ENCODE peak calls at places on chromosome 9, in eight cellular contexts. One of them, this sample, is unnamed.
A peak's percentile ranks its signal among the peaks of the same experiment; 100 is the strongest.

GRCh38 chr9:132242621-132243155 is 80.8 kb downstream of the NTNG2 start:
- DNase-seq in testis: no peak
- DNase-seq in stimulated activated CD4-positive, alpha-beta T cell treated with anti-CD3 and anti-CD28 coated beads, Interleukin-4, amount 100 ng/mL, for 4 hours: no peak
- DNase-seq in stimulated activated CD8-positive, alpha-beta memory T cell treated with anti-CD3 and anti-CD28 coated beads, Interleukin-15, amount 100 ng/mL, for 1 hour: no peak
- DNase-seq in fibroblast of mammary gland: no peak
- DNase-seq in WTC11: no peak
- DNase-seq in NCI-H82: peak; percentile 37
- DNase-seq in AG10803: no peak
- DNase-seq in this sample: peak; percentile 56

GRCh38 chr9:69324549-69325401 is at the start of gene ENTREP1:
- DNase-seq in fibroblast of mammary gland: peak; percentile 10
- DNase-seq in stimulated activated CD4-positive, alpha-beta T cell treated with anti-CD3 and anti-CD28 coated beads, Interleukin-4, amount 100 ng/mL, for 4 hours: no peak
- DNase-seq in NCI-H82: peak; percentile 42
- DNase-seq in testis: peak; percentile 53
- DNase-seq in stimulated activated CD8-positive, alpha-beta memory T cell treated with anti-CD3 and anti-CD28 coated beads, Interleukin-15, amount 100 ng/mL, for 1 hour: no peak
- DNase-seq in WTC11: peak; percentile 75
- DNase-seq in AG10803: peak; percentile 15
- DNase-seq in this sample: no peak

GRCh38 chr9:3012843-3013242 is 168.9 kb upstream of the PUM3 start:
- DNase-seq in AG10803: no peak
- DNase-seq in testis: no peak
- DNase-seq in WTC11: no peak
- DNase-seq in fibroblast of mammary gland: no peak
- DNase-seq in NCI-H82: no peak
- DNase-seq in stimulated activated CD4-positive, alpha-beta T cell treated with anti-CD3 and anti-CD28 coated beads, Interleukin-4, amount 100 ng/mL, for 4 hours: no peak
- DNase-seq in stimulated activated CD8-positive, alpha-beta memory T cell treated with anti-CD3 and anti-CD28 coated beads, Interleukin-15, amount 100 ng/mL, for 1 hour: no peak
- DNase-seq in this sample: no peak

GRCh38 chr9:5500441-5501235 is 9.7 kb upstream of the PDCD1LG2 start:
- DNase-seq in AG10803: peak; percentile 32
- DNase-seq in stimulated activated CD4-positive, alpha-beta T cell treated with anti-CD3 and anti-CD28 coated beads, Interleukin-4, amount 100 ng/mL, for 4 hours: no peak
- DNase-seq in fibroblast of mammary gland: peak; percentile 67
- DNase-seq in WTC11: no peak
- DNase-seq in NCI-H82: no peak
- DNase-seq in stimulated activated CD8-positive, alpha-beta memory T cell treated with anti-CD3 and anti-CD28 coated beads, Interleukin-15, amount 100 ng/mL, for 1 hour: no peak
- DNase-seq in testis: peak; percentile 89
- DNase-seq in this sample: no peak

GRCh38 chr9:69346596-69347390 is 21.8 kb downstream of the ENTREP1 start:
- DNase-seq in stimulated activated CD8-positive, alpha-beta memory T cell treated with anti-CD3 and anti-CD28 coated beads, Interleukin-15, amount 100 ng/mL, for 1 hour: no peak
- DNase-seq in fibroblast of mammary gland: no peak
- DNase-seq in WTC11: no peak
- DNase-seq in AG10803: no peak
- DNase-seq in NCI-H82: no peak
- DNase-seq in testis: no peak
- DNase-seq in stimulated activated CD4-positive, alpha-beta T cell treated with anti-CD3 and anti-CD28 coated beads, Interleukin-4, amount 100 ng/mL, for 4 hours: no peak
- DNase-seq in this sample: no peak

GRCh38 chr9:114588150-114588663 is 638 bp downstream of the ATP6V1G1 start:
- DNase-seq in AG10803: peak; percentile 78
- DNase-seq in stimulated activated CD8-positive, alpha-beta memory T cell treated with anti-CD3 and anti-CD28 coated beads, Interleukin-15, amount 100 ng/mL, for 1 hour: no peak
- DNase-seq in fibroblast of mammary gland: peak; percentile 57
- DNase-seq in NCI-H82: peak; percentile 9
- DNase-seq in WTC11: no peak
- DNase-seq in stimulated activated CD4-positive, alpha-beta T cell treated with anti-CD3 and anti-CD28 coated beads, Interleukin-4, amount 100 ng/mL, for 4 hours: no peak
- DNase-seq in testis: peak; percentile 22
- DNase-seq in this sample: no peak

GRCh38 chr9:14412778-14413177 is 98.8 kb upstream of the NFIB start:
- DNase-seq in WTC11: no peak
- DNase-seq in NCI-H82: no peak
- DNase-seq in stimulated activated CD8-positive, alpha-beta memory T cell treated with anti-CD3 and anti-CD28 coated beads, Interleukin-15, amount 100 ng/mL, for 1 hour: no peak
- DNase-seq in stimulated activated CD4-positive, alpha-beta T cell treated with anti-CD3 and anti-CD28 coated beads, Interleukin-4, amount 100 ng/mL, for 4 hours: no peak
- DNase-seq in testis: no peak
- DNase-seq in fibroblast of mammary gland: no peak
- DNase-seq in AG10803: no peak
- DNase-seq in this sample: no peak

GRCh38 chr9:113548221-113549041 is 84.9 kb downstream of the RGS3 start:
- DNase-seq in stimulated activated CD4-positive, alpha-beta T cell treated with anti-CD3 and anti-CD28 coated beads, Interleukin-4, amount 100 ng/mL, for 4 hours: peak; percentile 59
- DNase-seq in fibroblast of mammary gland: no peak
- DNase-seq in AG10803: peak; percentile 59
- DNase-seq in testis: peak; percentile 79
- DNase-seq in stimulated activated CD8-positive, alpha-beta memory T cell treated with anti-CD3 and anti-CD28 coated beads, Interleukin-15, amount 100 ng/mL, for 1 hour: no peak
- DNase-seq in NCI-H82: no peak
- DNase-seq in WTC11: no peak
- DNase-seq in this sample: peak; percentile 76

GRCh38 chr9:75039006-75039405 is 10.9 kb upstream of the CARNMT1 start:
- DNase-seq in stimulated activated CD4-positive, alpha-beta T cell treated with anti-CD3 and anti-CD28 coated beads, Interleukin-4, amount 100 ng/mL, for 4 hours: no peak
- DNase-seq in stimulated activated CD8-positive, alpha-beta memory T cell treated with anti-CD3 and anti-CD28 coated beads, Interleukin-15, amount 100 ng/mL, for 1 hour: no peak
- DNase-seq in NCI-H82: no peak
- DNase-seq in fibroblast of mammary gland: peak; percentile 95
- DNase-seq in AG10803: peak; percentile 90
- DNase-seq in testis: no peak
- DNase-seq in WTC11: no peak
- DNase-seq in this sample: no peak

GRCh38 chr9:114156658-114157421 is 1.5 kb downstream of the COL27A1 start:
- DNase-seq in testis: peak; percentile 87
- DNase-seq in stimulated activated CD4-positive, alpha-beta T cell treated with anti-CD3 and anti-CD28 coated beads, Interleukin-4, amount 100 ng/mL, for 4 hours: peak; percentile 50
- DNase-seq in stimulated activated CD8-positive, alpha-beta memory T cell treated with anti-CD3 and anti-CD28 coated beads, Interleukin-15, amount 100 ng/mL, for 1 hour: no peak
- DNase-seq in fibroblast of mammary gland: peak; percentile 80
- DNase-seq in AG10803: peak; percentile 88
- DNase-seq in WTC11: peak; percentile 53
- DNase-seq in NCI-H82: peak; percentile 63
- DNase-seq in this sample: no peak

GRCh38 chr9:124869986-124870560 is 8.1 kb downstream of the ARPC5L start:
- DNase-seq in WTC11: no peak
- DNase-seq in testis: peak; percentile 62
- DNase-seq in NCI-H82: peak; percentile 44
- DNase-seq in fibroblast of mammary gland: peak; percentile 50
- DNase-seq in AG10803: no peak
- DNase-seq in stimulated activated CD8-positive, alpha-beta memory T cell treated with anti-CD3 and anti-CD28 coated beads, Interleukin-15, amount 100 ng/mL, for 1 hour: peak; percentile 62
- DNase-seq in stimulated activated CD4-positive, alpha-beta T cell treated with anti-CD3 and anti-CD28 coated beads, Interleukin-4, amount 100 ng/mL, for 4 hours: peak; percentile 89
- DNase-seq in this sample: peak; percentile 94

GRCh38 chr9:68844623-68845612 is 139.9 kb downstream of the PIP5K1B start:
- DNase-seq in fibroblast of mammary gland: peak; percentile 9
- DNase-seq in NCI-H82: peak; percentile 60
- DNase-seq in WTC11: peak; percentile 65
- DNase-seq in stimulated activated CD4-positive, alpha-beta T cell treated with anti-CD3 and anti-CD28 coated beads, Interleukin-4, amount 100 ng/mL, for 4 hours: no peak
- DNase-seq in AG10803: peak; percentile 9
- DNase-seq in testis: peak; percentile 68
- DNase-seq in stimulated activated CD8-positive, alpha-beta memory T cell treated with anti-CD3 and anti-CD28 coated beads, Interleukin-15, amount 100 ng/mL, for 1 hour: no peak
- DNase-seq in this sample: no peak

GRCh38 chr9:89273528-89274279 is 37.3 kb upstream of the CKS2 start:
- DNase-seq in stimulated activated CD4-positive, alpha-beta T cell treated with anti-CD3 and anti-CD28 coated beads, Interleukin-4, amount 100 ng/mL, for 4 hours: no peak
- DNase-seq in fibroblast of mammary gland: no peak
- DNase-seq in AG10803: no peak
- DNase-seq in NCI-H82: no peak
- DNase-seq in WTC11: no peak
- DNase-seq in stimulated activated CD8-positive, alpha-beta memory T cell treated with anti-CD3 and anti-CD28 coated beads, Interleukin-15, amount 100 ng/mL, for 1 hour: no peak
- DNase-seq in testis: no peak
- DNase-seq in this sample: no peak

GRCh38 chr9:123419721-123420559 is 63.9 kb downstream of the CRB2 start:
- DNase-seq in WTC11: no peak
- DNase-seq in stimulated activated CD8-positive, alpha-beta memory T cell treated with anti-CD3 and anti-CD28 coated beads, Interleukin-15, amount 100 ng/mL, for 1 hour: no peak
- DNase-seq in NCI-H82: no peak
- DNase-seq in fibroblast of mammary gland: no peak
- DNase-seq in testis: no peak
- DNase-seq in stimulated activated CD4-positive, alpha-beta T cell treated with anti-CD3 and anti-CD28 coated beads, Interleukin-4, amount 100 ng/mL, for 4 hours: no peak
- DNase-seq in AG10803: no peak
- DNase-seq in this sample: no peak

GRCh38 chr9:122827759-122828090 is 663 bp downstream of the PDCL start:
- DNase-seq in WTC11: no peak
- DNase-seq in NCI-H82: peak; percentile 47
- DNase-seq in fibroblast of mammary gland: peak; percentile 25
- DNase-seq in AG10803: peak; percentile 48
- DNase-seq in stimulated activated CD4-positive, alpha-beta T cell treated with anti-CD3 and anti-CD28 coated beads, Interleukin-4, amount 100 ng/mL, for 4 hours: no peak
- DNase-seq in stimulated activated CD8-positive, alpha-beta memory T cell treated with anti-CD3 and anti-CD28 coated beads, Interleukin-15, amount 100 ng/mL, for 1 hour: no peak
- DNase-seq in testis: peak; percentile 31
- DNase-seq in this sample: no peak

GRCh38 chr9:96398582-96399334 is 15.2 kb upstream of the SLC35D2 start:
- DNase-seq in NCI-H82: no peak
- DNase-seq in AG10803: no peak
- DNase-seq in testis: no peak
- DNase-seq in fibroblast of mammary gland: no peak
- DNase-seq in WTC11: no peak
- DNase-seq in stimulated activated CD8-positive, alpha-beta memory T cell treated with anti-CD3 and anti-CD28 coated beads, Interleukin-15, amount 100 ng/mL, for 1 hour: no peak
- DNase-seq in stimulated activated CD4-positive, alpha-beta T cell treated with anti-CD3 and anti-CD28 coated beads, Interleukin-4, amount 100 ng/mL, for 4 hours: no peak
- DNase-seq in this sample: no peak

GRCh38 chr9:78856781-78857180 is 559.9 kb downstream of the PSAT1 start:
- DNase-seq in WTC11: no peak
- DNase-seq in NCI-H82: no peak
- DNase-seq in stimulated activated CD4-positive, alpha-beta T cell treated with anti-CD3 and anti-CD28 coated beads, Interleukin-4, amount 100 ng/mL, for 4 hours: no peak
- DNase-seq in testis: no peak
- DNase-seq in stimulated activated CD8-positive, alpha-beta memory T cell treated with anti-CD3 and anti-CD28 coated beads, Interleukin-15, amount 100 ng/mL, for 1 hour: no peak
- DNase-seq in fibroblast of mammary gland: no peak
- DNase-seq in AG10803: no peak
- DNase-seq in this sample: no peak

GRCh38 chr9:113274474-113275146 is 762 bp downstream of the CDC26 start:
- DNase-seq in AG10803: peak; percentile 57
- DNase-seq in stimulated activated CD4-positive, alpha-beta T cell treated with anti-CD3 and anti-CD28 coated beads, Interleukin-4, amount 100 ng/mL, for 4 hours: no peak
- DNase-seq in stimulated activated CD8-positive, alpha-beta memory T cell treated with anti-CD3 and anti-CD28 coated beads, Interleukin-15, amount 100 ng/mL, for 1 hour: no peak
- DNase-seq in WTC11: no peak
- DNase-seq in fibroblast of mammary gland: peak; percentile 73
- DNase-seq in testis: peak; percentile 22
- DNase-seq in NCI-H82: peak; percentile 88
- DNase-seq in this sample: peak; percentile 69

GRCh38 chr9:72309366-72310133 is 55.5 kb downstream of the ZFAND5 start:
- DNase-seq in fibroblast of mammary gland: peak; percentile 35
- DNase-seq in stimulated activated CD4-positive, alpha-beta T cell treated with anti-CD3 and anti-CD28 coated beads, Interleukin-4, amount 100 ng/mL, for 4 hours: no peak
- DNase-seq in NCI-H82: peak; percentile 3
- DNase-seq in AG10803: no peak
- DNase-seq in stimulated activated CD8-positive, alpha-beta memory T cell treated with anti-CD3 and anti-CD28 coated beads, Interleukin-15, amount 100 ng/mL, for 1 hour: no peak
- DNase-seq in WTC11: no peak
- DNase-seq in testis: no peak
- DNase-seq in this sample: no peak

GRCh38 chr9:124309665-124310064 is 51.9 kb downstream of the NEK6 start:
- DNase-seq in WTC11: no peak
- DNase-seq in AG10803: peak; percentile 96
- DNase-seq in testis: no peak
- DNase-seq in fibroblast of mammary gland: peak; percentile 97
- DNase-seq in stimulated activated CD4-positive, alpha-beta T cell treated with anti-CD3 and anti-CD28 coated beads, Interleukin-4, amount 100 ng/mL, for 4 hours: no peak
- DNase-seq in NCI-H82: no peak
- DNase-seq in stimulated activated CD8-positive, alpha-beta memory T cell treated with anti-CD3 and anti-CD28 coated beads, Interleukin-15, amount 100 ng/mL, for 1 hour: no peak
- DNase-seq in this sample: no peak

GRCh38 chr9:107367727-107368502 is 84.8 kb downstream of the RAD23B start:
- DNase-seq in stimulated activated CD8-positive, alpha-beta memory T cell treated with anti-CD3 and anti-CD28 coated beads, Interleukin-15, amount 100 ng/mL, for 1 hour: no peak
- DNase-seq in testis: no peak
- DNase-seq in stimulated activated CD4-positive, alpha-beta T cell treated with anti-CD3 and anti-CD28 coated beads, Interleukin-4, amount 100 ng/mL, for 4 hours: no peak
- DNase-seq in fibroblast of mammary gland: no peak
- DNase-seq in WTC11: no peak
- DNase-seq in NCI-H82: no peak
- DNase-seq in AG10803: no peak
- DNase-seq in this sample: no peak

GRCh38 chr9:113620377-113621161 is 157.0 kb downstream of the RGS3 start:
- DNase-seq in testis: peak; percentile 80
- DNase-seq in stimulated activated CD8-positive, alpha-beta memory T cell treated with anti-CD3 and anti-CD28 coated beads, Interleukin-15, amount 100 ng/mL, for 1 hour: no peak
- DNase-seq in stimulated activated CD4-positive, alpha-beta T cell treated with anti-CD3 and anti-CD28 coated beads, Interleukin-4, amount 100 ng/mL, for 4 hours: no peak
- DNase-seq in fibroblast of mammary gland: peak; percentile 79
- DNase-seq in WTC11: no peak
- DNase-seq in NCI-H82: no peak
- DNase-seq in AG10803: peak; percentile 95
- DNase-seq in this sample: no peak

GRCh38 chr9:121082075-121082474 is 7.3 kb downstream of the CNTRL start:
- DNase-seq in NCI-H82: no peak
- DNase-seq in stimulated activated CD8-positive, alpha-beta memory T cell treated with anti-CD3 and anti-CD28 coated beads, Interleukin-15, amount 100 ng/mL, for 1 hour: no peak
- DNase-seq in testis: no peak
- DNase-seq in WTC11: no peak
- DNase-seq in fibroblast of mammary gland: no peak
- DNase-seq in AG10803: no peak
- DNase-seq in stimulated activated CD4-positive, alpha-beta T cell treated with anti-CD3 and anti-CD28 coated beads, Interleukin-4, amount 100 ng/mL, for 4 hours: no peak
- DNase-seq in this sample: no peak

GRCh38 chr9:124403246-124403645 is 12.0 kb downstream of the PSMB7 start:
- DNase-seq in AG10803: no peak
- DNase-seq in testis: no peak
- DNase-seq in fibroblast of mammary gland: no peak
- DNase-seq in stimulated activated CD4-positive, alpha-beta T cell treated with anti-CD3 and anti-CD28 coated beads, Interleukin-4, amount 100 ng/mL, for 4 hours: no peak
- DNase-seq in WTC11: no peak
- DNase-seq in stimulated activated CD8-positive, alpha-beta memory T cell treated with anti-CD3 and anti-CD28 coated beads, Interleukin-15, amount 100 ng/mL, for 1 hour: no peak
- DNase-seq in NCI-H82: no peak
- DNase-seq in this sample: no peak

GRCh38 chr9:72753261-72753893 is 199.5 kb downstream of the ALDH1A1 start:
- DNase-seq in stimulated activated CD8-positive, alpha-beta memory T cell treated with anti-CD3 and anti-CD28 coated beads, Interleukin-15, amount 100 ng/mL, for 1 hour: no peak
- DNase-seq in stimulated activated CD4-positive, alpha-beta T cell treated with anti-CD3 and anti-CD28 coated beads, Interleukin-4, amount 100 ng/mL, for 4 hours: no peak
- DNase-seq in fibroblast of mammary gland: peak; percentile 13
- DNase-seq in WTC11: no peak
- DNase-seq in testis: peak; percentile 37
- DNase-seq in NCI-H82: peak; percentile 9
- DNase-seq in AG10803: peak; percentile 11
- DNase-seq in this sample: no peak

GRCh38 chr9:2158111-2158610 is 143.0 kb downstream of the SMARCA2 start:
- DNase-seq in stimulated activated CD8-positive, alpha-beta memory T cell treated with anti-CD3 and anti-CD28 coated beads, Interleukin-15, amount 100 ng/mL, for 1 hour: peak; percentile 4
- DNase-seq in WTC11: peak; percentile 27
- DNase-seq in AG10803: peak; percentile 58
- DNase-seq in stimulated activated CD4-positive, alpha-beta T cell treated with anti-CD3 and anti-CD28 coated beads, Interleukin-4, amount 100 ng/mL, for 4 hours: peak; percentile 37
- DNase-seq in testis: peak; percentile 64
- DNase-seq in NCI-H82: no peak
- DNase-seq in fibroblast of mammary gland: peak; percentile 80
- DNase-seq in this sample: peak; percentile 77

GRCh38 chr9:122001491-122002201 is 91.5 kb downstream of the TTLL11 start:
- DNase-seq in stimulated activated CD8-positive, alpha-beta memory T cell treated with anti-CD3 and anti-CD28 coated beads, Interleukin-15, amount 100 ng/mL, for 1 hour: no peak
- DNase-seq in testis: no peak
- DNase-seq in stimulated activated CD4-positive, alpha-beta T cell treated with anti-CD3 and anti-CD28 coated beads, Interleukin-4, amount 100 ng/mL, for 4 hours: no peak
- DNase-seq in AG10803: peak; percentile 43
- DNase-seq in NCI-H82: no peak
- DNase-seq in fibroblast of mammary gland: no peak
- DNase-seq in WTC11: no peak
- DNase-seq in this sample: no peak

GRCh38 chr9:89311346-89312153 is 555 bp downstream of the CKS2 start:
- DNase-seq in stimulated activated CD4-positive, alpha-beta T cell treated with anti-CD3 and anti-CD28 coated beads, Interleukin-4, amount 100 ng/mL, for 4 hours: no peak
- DNase-seq in testis: peak; percentile 31
- DNase-seq in fibroblast of mammary gland: no peak
- DNase-seq in AG10803: no peak
- DNase-seq in stimulated activated CD8-positive, alpha-beta memory T cell treated with anti-CD3 and anti-CD28 coated beads, Interleukin-15, amount 100 ng/mL, for 1 hour: no peak
- DNase-seq in NCI-H82: no peak
- DNase-seq in WTC11: no peak
- DNase-seq in this sample: no peak

GRCh38 chr9:91193658-91194391 is 167.9 kb downstream of the AUH start:
- DNase-seq in fibroblast of mammary gland: peak; percentile 89
- DNase-seq in stimulated activated CD4-positive, alpha-beta T cell treated with anti-CD3 and anti-CD28 coated beads, Interleukin-4, amount 100 ng/mL, for 4 hours: peak; percentile 70
- DNase-seq in WTC11: peak; percentile 77
- DNase-seq in AG10803: peak; percentile 92
- DNase-seq in NCI-H82: no peak
- DNase-seq in testis: peak; percentile 81
- DNase-seq in stimulated activated CD8-positive, alpha-beta memory T cell treated with anti-CD3 and anti-CD28 coated beads, Interleukin-15, amount 100 ng/mL, for 1 hour: peak; percentile 20
- DNase-seq in this sample: peak; percentile 95

GRCh38 chr9:132888151-132888550 is 9.5 kb downstream of the SPACA9 start:
- DNase-seq in stimulated activated CD8-positive, alpha-beta memory T cell treated with anti-CD3 and anti-CD28 coated beads, Interleukin-15, amount 100 ng/mL, for 1 hour: no peak
- DNase-seq in fibroblast of mammary gland: no peak
- DNase-seq in NCI-H82: no peak
- DNase-seq in stimulated activated CD4-positive, alpha-beta T cell treated with anti-CD3 and anti-CD28 coated beads, Interleukin-4, amount 100 ng/mL, for 4 hours: no peak
- DNase-seq in AG10803: no peak
- DNase-seq in WTC11: no peak
- DNase-seq in testis: no peak
- DNase-seq in this sample: no peak

This sample was measured in natural killer cell treated with Interleukin-12 subunit alpha and Interleukin-12 subunit beta and Interleukin-15 and Interleukin-18, amount 100 ng/mL, for 72 hours.